ENCODE peak calls at places on chromosome 12, in nine cellular contexts. L is ovary, D is GM12878, P is endothelial cell of umbilical vein, Q is heart left ventricle, W is K562, S is uterus, F is body of pancreas, M is gastrocnemius medialis. Z is an unnamed sample. For H3K4me1, the result is how much of the 10 kb centered on the place peaks cover.

GRCh38 chr12:117188961-117189724 is 1.1 kb downstream of the FBXO21 start:
- DNase-seq in L (peak), D (no peak), P (peak), Q (no peak), W (no peak), S (no peak), F (no peak), M (no peak), Z (no peak)

GRCh38 chr12:62190921-62191746 is 69.1 kb upstream of the USP15 start:
- DNase-seq in L (peak), D (no peak), P (no peak), Q (peak), W (no peak), S (no peak), F (no peak), M (no peak), Z (no peak)

GRCh38 chr12:42090899-42091298 is 53.8 kb downstream of the GXYLT1 start:
- DNase-seq in L (no peak), D (no peak), P (peak), Q (no peak), W (no peak), S (no peak), F (no peak), M (no peak), Z (no peak)

GRCh38 chr12:47218191-47218654 is 138.5 kb upstream of the AMIGO2 start:
- DNase-seq in L (no peak), D (no peak), P (no peak), Q (no peak), W (no peak), S (no peak), F (no peak), M (no peak), Z (no peak)

GRCh38 chr12:120488057-120488660 is 7.8 kb upstream of the DYNLL1 start:
- DNase-seq in L (no peak), D (no peak), P (peak), Q (no peak), W (peak), S (peak), F (no peak), M (no peak), Z (no peak)

GRCh38 chr12:13022737-13023370 is 21.3 kb upstream of the FAM234B start:
- DNase-seq in L (no peak), D (no peak), P (no peak), Q (no peak), W (no peak), S (no peak), F (no peak), M (no peak), Z (no peak)

GRCh38 chr12:31363416-31363809 is 37.5 kb upstream of the SINHCAF start:
- DNase-seq in L (no peak), D (no peak), P (no peak), Q (no peak), W (no peak), S (no peak), F (no peak), M (no peak), Z (no peak)

GRCh38 chr12:6946033-6946919 is 2.5 kb downstream of the C12orf57 start:
- DNase-seq in L (peak), D (peak), P (no peak), Q (no peak), W (peak), S (no peak), F (peak), M (no peak), Z (no peak)

GRCh38 chr12:116687888-116688287 is 50.0 kb downstream of the SPRING1 start:
- DNase-seq in L (no peak), D (no peak), P (peak), Q (peak), W (peak), S (no peak), F (peak), M (no peak), Z (no peak)

GRCh38 chr12:60849723-60850122 is 1253.9 kb downstream of the SLC16A7 start:
- DNase-seq in L (no peak), D (no peak), P (no peak), Q (no peak), W (no peak), S (no peak), F (no peak), M (no peak), Z (no peak)

GRCh38 chr12:82963961-82964360 is 277.3 kb downstream of the TMTC2 start:
- DNase-seq in L (no peak), D (no peak), P (no peak), Q (no peak), W (no peak), S (no peak), F (no peak), M (no peak), Z (no peak)

GRCh38 chr12:6277982-6278438 is 32.5 kb upstream of the PLEKHG6 start:
- DNase-seq in L (no peak), D (no peak), P (no peak), Q (no peak), W (no peak), S (no peak), F (peak), M (no peak), Z (no peak)

GRCh38 chr12:122471324-122472226 is 29.2 kb downstream of the ZCCHC8 start:
- DNase-seq in L (no peak), D (no peak), P (peak), Q (no peak), W (peak), S (no peak), F (no peak), M (no peak), Z (no peak)

GRCh38 chr12:92735131-92735721 is 32.4 kb downstream of the PLEKHG7 start:
- DNase-seq in L (no peak), D (no peak), P (peak), Q (no peak), W (no peak), S (no peak), F (no peak), M (no peak), Z (no peak)

GRCh38 chr12:4530982-4531586 is 7.6 kb upstream of the RAD51AP1 start:
- DNase-seq in L (no peak), D (no peak), P (no peak), Q (no peak), W (no peak), S (no peak), F (no peak), M (no peak), Z (no peak)

GRCh38 chr12:45353944-45354343 is 138.0 kb downstream of the ANO6 start:
- DNase-seq in L (no peak), D (no peak), P (no peak), Q (no peak), W (no peak), S (no peak), F (no peak), M (no peak), Z (no peak)

GRCh38 chr12:71746983-71747611 is 7.6 kb upstream of the RAB21 start:
- DNase-seq in L (peak), D (peak), P (peak), Q (no peak), W (peak), S (peak), F (peak), M (no peak), Z (no peak)

GRCh38 chr12:124428792-124429281 is 133.9 kb downstream of the RFLNA start:
- DNase-seq in L (no peak), D (no peak), P (no peak), Q (no peak), W (no peak), S (no peak), F (no peak), M (no peak), Z (no peak)

GRCh38 chr12:116121453-116121871 is 156.0 kb downstream of the MED13L start:
- DNase-seq in L (no peak), D (no peak), P (peak), Q (no peak), W (no peak), S (no peak), F (no peak), M (no peak), Z (no peak)

GRCh38 chr12:132610051-132610759 is at the start of gene LRCOL1:
- DNase-seq in L (no peak), D (no peak), P (peak), Q (peak), W (no peak), S (no peak), F (peak), M (no peak), Z (no peak)

GRCh38 chr12:47753021-47754001 is 5.4 kb downstream of the RAPGEF3 start:
- DNase-seq in L (no peak), D (no peak), P (peak), Q (peak), W (no peak), S (no peak), F (peak), M (peak), Z (no peak)

GRCh38 chr12:121223947-121224285 is 14.0 kb downstream of the P2RX4 start:
- DNase-seq in L (no peak), D (no peak), P (no peak), Q (no peak), W (no peak), S (no peak), F (no peak), M (no peak), Z (no peak)

GRCh38 chr12:107386569-107386968 is 293.2 kb upstream of the CRY1 start:
- DNase-seq in L (no peak), D (no peak), P (no peak), Q (no peak), W (no peak), S (no peak), F (no peak), M (no peak), Z (no peak)

GRCh38 chr12:9740109-9740750 is 7.3 kb upstream of the CLECL1 start:
- DNase-seq in L (no peak), D (no peak), P (no peak), Q (no peak), W (peak), S (no peak), F (no peak), M (no peak), Z (no peak)

GRCh38 chr12:99389751-99390150 is 257.8 kb upstream of the GARIN6 start:
- DNase-seq in L (no peak), D (no peak), P (no peak), Q (no peak), W (no peak), S (no peak), F (no peak), M (no peak), Z (no peak)

GRCh38 chr12:49831717-49832116 is 3.5 kb upstream of the NCKAP5L start:
- DNase-seq in L (no peak), D (no peak), P (no peak), Q (no peak), W (no peak), S (no peak), F (no peak), M (no peak), Z (no peak)

GRCh38 chr12:91613223-91613779 is 430.7 kb upstream of the DCN start:
- DNase-seq in L (no peak), D (no peak), P (no peak), Q (no peak), W (no peak), S (no peak), F (no peak), M (no peak), Z (no peak)

GRCh38 chr12:94980577-94980976 is 22.9 kb downstream of the NDUFA12 start:
- DNase-seq in L (no peak), D (no peak), P (peak), Q (no peak), W (no peak), S (no peak), F (no peak), M (no peak), Z (no peak)

GRCh38 chr12:110248096-110248447 is 33.0 kb upstream of the ATP2A2 start:
- DNase-seq in L (no peak), D (no peak), P (no peak), Q (peak), W (no peak), S (no peak), F (peak), M (no peak), Z (no peak)
- H3K4me1 ChIP-seq in L (under half), D (under half), P (under half), Q (under half), W (under half), S (under half), F (half or more), M (half or more), Z (half or more)

DNA sequence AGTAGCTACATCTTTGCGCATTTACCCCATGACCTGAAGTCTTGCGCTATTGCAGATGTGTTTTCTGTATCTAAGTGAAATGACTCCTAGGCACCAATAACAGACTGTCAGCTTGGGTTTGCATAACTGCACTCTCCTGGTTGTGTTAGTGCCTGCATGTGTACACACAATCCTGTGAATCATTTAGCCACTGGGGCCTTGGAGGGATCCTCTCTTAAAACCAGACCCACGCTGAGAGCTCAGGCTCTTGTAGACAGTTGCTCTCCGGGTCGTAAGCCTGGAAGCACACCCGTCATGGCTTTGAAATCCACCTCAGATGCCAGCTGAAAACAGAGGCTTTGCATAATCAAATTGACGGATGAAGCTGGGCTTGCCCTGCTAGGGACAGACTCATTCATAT is 79.2 kb upstream of the RBM19 start:
- DNase-seq in L (no peak), D (no peak), P (no peak), Q (no peak), W (no peak), S (no peak), F (no peak), M (no peak), Z (no peak)
- H3K27ac ChIP-seq in L (no peak), D (no peak), P (no peak), Q (no peak), W (no peak), S (no peak), F (no peak), M (no peak), Z (no peak)

GRCh38 chr12:109995703-109996482 is at the start of gene GIT2:
- DNase-seq in L (peak), D (peak), P (peak), Q (peak), W (peak), S (peak), F (peak), M (peak), Z (peak)
- TF ChIP-seq POLR2A in L (peak), D (peak), P (peak), Q (peak), W (peak), S (peak), F (peak), M (peak), Z (peak)

DNA sequence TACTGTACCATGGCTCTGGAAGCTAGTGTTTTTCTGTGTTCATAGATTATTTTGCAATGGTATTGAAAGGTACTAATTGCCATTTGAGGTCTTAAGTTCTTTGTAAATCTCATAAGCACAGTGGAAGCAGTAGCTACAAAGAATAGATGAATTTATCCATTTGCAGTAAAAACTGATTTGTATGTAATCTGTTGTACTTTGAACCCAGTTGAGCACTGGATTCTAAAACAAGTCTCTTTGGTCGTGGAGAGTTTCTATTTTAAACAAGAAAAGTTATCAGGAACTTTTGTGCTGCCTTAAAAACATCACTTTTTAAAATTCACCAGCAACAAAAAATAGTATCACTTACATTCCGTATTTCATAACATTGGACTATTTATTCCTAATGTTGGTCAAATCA is 4.1 kb downstream of the RAP1B start:
- DNase-seq in L (no peak), D (no peak), P (no peak), Q (no peak), W (no peak), S (no peak), F (no peak), M (no peak), Z (no peak)
- H3K4me1 ChIP-seq in L (under half), D (under half), P (under half), Q (under half), W (under half), S (under half), F (half or more), M (half or more), Z (half or more)

Z was measured in esophagus squamous epithelium.